ENCODE peak calls at places on chromosomes 12 and 14, in four cellular contexts. One of them, this sample, is unnamed.

GRCh38 chr14:51666831-51667230 is 15.1 kb downstream of the FRMD6 start:
- DNase-seq in brain microvascular endothelial cell: no peak
- DNase-seq in left ventricle myocardium inferior: no peak
- DNase-seq in WTC11: no peak
- DNase-seq in this sample: no peak

GRCh38 chr14:103870891-103871595 is 23.7 kb upstream of the PPP1R13B start:
- DNase-seq in WTC11: no peak
- DNase-seq in left ventricle myocardium inferior: no peak
- DNase-seq in brain microvascular endothelial cell: no peak
- DNase-seq in this sample: no peak

GRCh38 chr12:3583656-3584334 is 92.8 kb downstream of the PRMT8 start:
- DNase-seq in WTC11: no peak
- DNase-seq in left ventricle myocardium inferior: no peak
- DNase-seq in brain microvascular endothelial cell: no peak
- DNase-seq in this sample: no peak

GRCh38 chr12:42590324-42590934 is 883 bp upstream of the PRICKLE1 start:
- DNase-seq in left ventricle myocardium inferior: peak
- DNase-seq in WTC11: peak
- DNase-seq in brain microvascular endothelial cell: no peak
- DNase-seq in this sample: no peak

GRCh38 chr12:3255071-3255470 is 177.9 kb downstream of the TSPAN9 start:
- DNase-seq in left ventricle myocardium inferior: peak
- DNase-seq in WTC11: no peak
- DNase-seq in brain microvascular endothelial cell: no peak
- DNase-seq in this sample: no peak

GRCh38 chr12:26523708-26524150 is 309.3 kb downstream of the ITPR2 start:
- DNase-seq in WTC11: no peak
- DNase-seq in brain microvascular endothelial cell: peak
- DNase-seq in left ventricle myocardium inferior: peak
- DNase-seq in this sample: peak

GRCh38 chr12:75724913-75725312 is 213.5 kb upstream of the KRR1 start:
- DNase-seq in WTC11: no peak
- DNase-seq in left ventricle myocardium inferior: no peak
- DNase-seq in brain microvascular endothelial cell: peak
- DNase-seq in this sample: peak

GRCh38 chr14:63205850-63206249 is 1.6 kb downstream of the RHOJ start:
- DNase-seq in left ventricle myocardium inferior: no peak
- DNase-seq in brain microvascular endothelial cell: no peak
- DNase-seq in WTC11: no peak
- DNase-seq in this sample: peak

GRCh38 chr14:105480807-105481801 is 5.6 kb upstream of the CRIP1 start:
- DNase-seq in WTC11: peak
- DNase-seq in brain microvascular endothelial cell: peak
- DNase-seq in left ventricle myocardium inferior: peak
- DNase-seq in this sample: peak

GRCh38 chr14:91889477-91890211 is 22.3 kb upstream of the TC2N start:
- DNase-seq in left ventricle myocardium inferior: no peak
- DNase-seq in WTC11: no peak
- DNase-seq in brain microvascular endothelial cell: no peak
- DNase-seq in this sample: no peak

GRCh38 chr14:52179151-52179790 is 88.2 kb upstream of the PTGDR start:
- DNase-seq in brain microvascular endothelial cell: no peak
- DNase-seq in WTC11: no peak
- DNase-seq in left ventricle myocardium inferior: no peak
- DNase-seq in this sample: no peak

GRCh38 chr12:64387201-64387816 is 3.2 kb downstream of the C12orf56 start:
- DNase-seq in brain microvascular endothelial cell: no peak
- DNase-seq in left ventricle myocardium inferior: no peak
- DNase-seq in WTC11: no peak
- DNase-seq in this sample: no peak

GRCh38 chr12:52964556-52965336 is 15.8 kb downstream of the KRT18 start:
- DNase-seq in WTC11: no peak
- DNase-seq in left ventricle myocardium inferior: no peak
- DNase-seq in brain microvascular endothelial cell: no peak
- DNase-seq in this sample: no peak

GRCh38 chr12:101019667-101020066 is 190.4 kb downstream of the SLC5A8 start:
- DNase-seq in brain microvascular endothelial cell: no peak
- DNase-seq in left ventricle myocardium inferior: no peak
- DNase-seq in WTC11: no peak
- DNase-seq in this sample: no peak

GRCh38 chr14:56271988-56272387 is 153.8 kb downstream of the PELI2 start:
- DNase-seq in left ventricle myocardium inferior: no peak
- DNase-seq in WTC11: no peak
- DNase-seq in brain microvascular endothelial cell: peak
- DNase-seq in this sample: peak

GRCh38 chr12:23686095-23686494 is 263.4 kb downstream of the SOX5 start:
- DNase-seq in left ventricle myocardium inferior: no peak
- DNase-seq in brain microvascular endothelial cell: no peak
- DNase-seq in WTC11: no peak
- DNase-seq in this sample: no peak

GRCh38 chr12:110619534-110619953 is 5.6 kb downstream of the TCTN1 start:
- DNase-seq in WTC11: no peak
- DNase-seq in left ventricle myocardium inferior: no peak
- DNase-seq in brain microvascular endothelial cell: no peak
- DNase-seq in this sample: no peak

GRCh38 chr14:58947816-58948440 is 240.5 kb upstream of the DAAM1 start:
- DNase-seq in left ventricle myocardium inferior: no peak
- DNase-seq in brain microvascular endothelial cell: no peak
- DNase-seq in WTC11: peak
- DNase-seq in this sample: peak

GRCh38 chr12:128008341-128008740 is 258.6 kb upstream of the TMEM132C start:
- DNase-seq in left ventricle myocardium inferior: no peak
- DNase-seq in WTC11: no peak
- DNase-seq in brain microvascular endothelial cell: peak
- DNase-seq in this sample: peak

GRCh38 chr12:79438480-79439178 is 252.1 kb downstream of the PAWR start:
- DNase-seq in WTC11: no peak
- DNase-seq in brain microvascular endothelial cell: no peak
- DNase-seq in left ventricle myocardium inferior: no peak
- DNase-seq in this sample: no peak

GRCh38 chr12:5633102-5633501 is 201.2 kb downstream of the NTF3 start:
- DNase-seq in left ventricle myocardium inferior: no peak
- DNase-seq in brain microvascular endothelial cell: no peak
- DNase-seq in WTC11: no peak
- DNase-seq in this sample: no peak

GRCh38 chr14:102872020-102872419 is 50.4 kb upstream of the AMN start:
- DNase-seq in left ventricle myocardium inferior: no peak
- DNase-seq in WTC11: no peak
- DNase-seq in brain microvascular endothelial cell: no peak
- DNase-seq in this sample: no peak

GRCh38 chr14:75418779-75419768 is 8.7 kb upstream of the JDP2 start:
- DNase-seq in brain microvascular endothelial cell: no peak
- DNase-seq in WTC11: peak
- DNase-seq in left ventricle myocardium inferior: no peak
- DNase-seq in this sample: no peak

GRCh38 chr14:55349565-55349964 is 62.1 kb downstream of the ATG14 start:
- DNase-seq in left ventricle myocardium inferior: no peak
- DNase-seq in brain microvascular endothelial cell: no peak
- DNase-seq in WTC11: no peak
- DNase-seq in this sample: no peak

GRCh38 chr14:105087963-105088811 is 23.0 kb upstream of the GPR132 start:
- DNase-seq in left ventricle myocardium inferior: peak
- DNase-seq in brain microvascular endothelial cell: peak
- DNase-seq in WTC11: peak
- DNase-seq in this sample: peak

GRCh38 chr12:80269953-80270552 is 170.7 kb downstream of the OTOGL start:
- DNase-seq in left ventricle myocardium inferior: no peak
- DNase-seq in WTC11: no peak
- DNase-seq in brain microvascular endothelial cell: peak
- DNase-seq in this sample: peak

GRCh38 chr14:30333934-30334333 is 225.0 kb upstream of the G2E3 start:
- DNase-seq in brain microvascular endothelial cell: no peak
- DNase-seq in left ventricle myocardium inferior: no peak
- DNase-seq in WTC11: no peak
- DNase-seq in this sample: no peak

GRCh38 chr14:29906256-29906885 is 21.3 kb downstream of the PRKD1 start:
- DNase-seq in brain microvascular endothelial cell: no peak
- DNase-seq in WTC11: no peak
- DNase-seq in left ventricle myocardium inferior: no peak
- DNase-seq in this sample: peak

GRCh38 chr14:32426596-32427408 is 97.7 kb downstream of the AKAP6 start:
- DNase-seq in left ventricle myocardium inferior: no peak
- DNase-seq in WTC11: no peak
- DNase-seq in brain microvascular endothelial cell: no peak
- DNase-seq in this sample: no peak

GRCh38 chr14:22689186-22689585 is 45.0 kb upstream of the OR6J1 start:
- DNase-seq in brain microvascular endothelial cell: peak
- DNase-seq in left ventricle myocardium inferior: no peak
- DNase-seq in WTC11: no peak
- DNase-seq in this sample: peak

GRCh38 chr12:121781751-121782615 is 11.5 kb downstream of the RHOF start:
- DNase-seq in brain microvascular endothelial cell: no peak
- DNase-seq in left ventricle myocardium inferior: no peak
- DNase-seq in WTC11: no peak
- DNase-seq in this sample: peak

GRCh38 chr14:48670939-48671338 is 915.2 kb downstream of the RPS29 start:
- DNase-seq in brain microvascular endothelial cell: no peak
- DNase-seq in left ventricle myocardium inferior: no peak
- DNase-seq in WTC11: no peak
- DNase-seq in this sample: no peak

DNA sequence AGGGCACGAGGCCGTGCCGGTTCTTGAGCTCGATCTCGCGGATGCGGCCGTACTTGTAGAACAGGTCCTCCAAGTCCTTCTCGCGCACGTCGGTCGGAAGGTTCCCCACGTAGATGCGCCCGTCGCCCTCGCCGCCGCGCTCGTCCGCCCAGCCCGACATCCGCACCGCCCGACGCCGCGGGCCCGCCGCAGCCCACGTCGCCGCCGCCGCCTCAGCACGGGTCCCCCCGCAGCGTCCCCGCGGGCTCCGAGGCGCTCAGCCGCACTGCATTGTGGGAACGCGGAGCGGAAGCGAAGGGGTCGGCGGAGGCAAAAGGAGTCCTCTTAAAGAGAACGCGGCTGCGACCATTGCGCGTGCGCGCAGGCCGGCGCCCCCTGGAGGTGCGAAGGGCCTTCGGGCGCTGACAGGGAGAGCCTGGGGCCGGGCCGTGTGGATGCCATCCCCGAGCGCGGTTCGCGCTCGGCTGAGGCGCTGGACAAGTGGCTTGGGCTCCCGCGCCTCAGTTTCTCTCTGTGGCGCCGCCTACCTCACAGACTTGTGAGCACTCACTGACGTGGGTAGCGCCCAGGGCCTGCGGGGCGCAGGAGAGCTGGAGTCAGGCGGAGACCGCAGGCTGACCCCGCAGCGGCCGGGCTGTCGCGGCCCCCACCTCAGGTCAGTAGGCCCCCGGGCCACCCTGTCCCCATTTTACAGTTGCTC is at the start of gene SRSF9:
- DNase-seq in left ventricle myocardium inferior: peak
- DNase-seq in brain microvascular endothelial cell: peak
- DNase-seq in WTC11: peak
- DNase-seq in this sample: peak
- TF ChIP-seq CTCF in left ventricle myocardium inferior: peak
- TF ChIP-seq CTCF in brain microvascular endothelial cell: peak
- TF ChIP-seq CTCF in WTC11: peak
- TF ChIP-seq CTCF in this sample: peak

DNA sequence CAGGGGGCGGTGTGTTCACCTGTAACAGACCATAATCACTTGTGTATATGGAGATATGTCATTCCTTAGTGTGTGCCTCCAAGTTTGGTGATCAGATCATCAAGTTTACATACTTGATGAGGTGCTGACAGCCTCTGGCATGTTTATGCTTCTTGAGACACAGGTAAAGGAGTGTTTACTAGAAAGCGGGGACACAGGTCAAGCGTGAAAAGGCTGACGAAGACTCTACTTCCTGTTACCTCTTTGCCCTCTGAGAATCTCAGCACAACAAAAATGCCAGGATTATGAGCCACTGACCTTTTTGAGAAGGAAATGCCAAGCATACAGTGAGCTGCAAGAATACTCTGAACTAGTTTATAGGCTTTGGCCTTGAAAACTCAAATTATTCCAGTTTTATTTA is 29.6 kb downstream of the PRDM4 start:
- DNase-seq in WTC11: no peak
- DNase-seq in left ventricle myocardium inferior: no peak
- DNase-seq in brain microvascular endothelial cell: no peak
- DNase-seq in this sample: no peak
- TF ChIP-seq CTCF in WTC11: no peak
- TF ChIP-seq CTCF in left ventricle myocardium inferior: no peak
- TF ChIP-seq CTCF in brain microvascular endothelial cell: no peak
- TF ChIP-seq CTCF in this sample: no peak

DNA sequence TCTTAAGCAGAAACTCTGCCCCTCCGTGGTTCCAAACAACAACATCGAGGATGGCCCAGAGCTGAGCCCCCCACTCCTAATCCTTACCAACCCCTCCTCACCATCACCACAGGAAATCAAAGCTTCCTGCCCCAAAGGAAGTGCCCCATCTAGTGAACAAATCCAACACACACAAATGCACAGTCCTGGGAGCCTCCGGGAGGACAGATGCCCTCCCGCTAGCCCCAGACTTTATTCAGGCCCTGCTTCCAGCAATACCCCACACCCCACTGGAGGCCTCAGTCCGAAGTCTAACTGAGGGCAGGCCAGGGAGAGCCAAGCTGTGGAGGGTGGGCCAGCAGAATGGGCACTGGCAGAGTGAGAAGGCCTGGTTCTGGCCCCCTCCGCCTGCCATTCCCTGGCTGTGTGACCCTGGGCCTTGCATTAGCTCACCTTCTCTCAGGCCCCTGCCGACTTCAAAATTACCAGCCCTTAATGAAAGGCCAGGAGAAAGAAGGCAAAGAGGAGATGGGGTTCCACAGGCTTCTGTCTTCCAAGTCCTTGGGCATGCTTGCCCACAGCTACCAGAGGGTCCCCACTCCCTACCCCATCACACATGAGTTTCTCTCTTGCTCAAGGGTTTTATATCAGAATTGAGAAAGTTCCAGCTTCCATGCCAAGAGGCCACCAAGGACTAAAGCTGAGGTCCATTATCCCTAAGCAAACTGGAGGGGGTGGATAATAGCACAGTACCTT is 2.3 kb downstream of the HDAC7 start:
- DNase-seq in WTC11: no peak
- DNase-seq in left ventricle myocardium inferior: no peak
- DNase-seq in brain microvascular endothelial cell: no peak
- DNase-seq in this sample: no peak
- TF ChIP-seq CTCF in WTC11: no peak
- TF ChIP-seq CTCF in left ventricle myocardium inferior: peak
- TF ChIP-seq CTCF in brain microvascular endothelial cell: peak
- TF ChIP-seq CTCF in this sample: peak

DNA sequence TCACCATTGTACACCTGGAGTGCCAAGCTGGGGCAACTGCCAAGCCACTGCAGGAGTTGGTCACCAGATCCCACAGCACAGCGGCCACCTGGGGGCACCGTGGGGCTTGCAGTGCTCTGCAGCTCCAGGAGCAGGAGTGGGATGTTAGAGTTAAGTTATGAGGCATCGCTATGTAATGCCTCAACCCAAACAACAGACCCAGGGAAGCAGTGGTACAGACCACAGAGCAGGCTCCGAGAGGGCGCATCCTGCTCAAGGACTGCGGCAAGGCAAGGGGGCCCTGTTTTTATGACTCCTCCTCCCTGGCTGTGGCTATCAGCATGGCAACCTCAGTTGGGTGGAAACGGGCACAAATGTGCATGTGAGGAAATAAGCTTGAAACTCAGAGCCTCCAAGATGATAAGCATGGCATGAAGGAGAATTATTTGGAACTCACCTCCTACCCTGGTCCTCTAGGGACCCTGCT is 63.1 kb downstream of the ARL6IP4 start:
- DNase-seq in WTC11: peak
- DNase-seq in brain microvascular endothelial cell: peak
- DNase-seq in left ventricle myocardium inferior: peak
- DNase-seq in this sample: peak
- TF ChIP-seq CTCF in WTC11: no peak
- TF ChIP-seq CTCF in brain microvascular endothelial cell: peak
- TF ChIP-seq CTCF in left ventricle myocardium inferior: peak
- TF ChIP-seq CTCF in this sample: peak

This sample was measured in astrocyte of the spinal cord.